ENCODE peak calls at places on chromosome 1, in five cellular contexts. One of them, this sample, is unnamed.

GRCh38 chr1:53589043-53589887 is 130.1 kb downstream of the DMRTB1 start:
- DNase-seq in fibroblast of lung: no peak
- DNase-seq in astrocyte: no peak
- DNase-seq in PC-9: no peak
- DNase-seq in SK-N-SH: peak; percentile 39
- DNase-seq in this sample: no peak

GRCh38 chr1:243525085-243525487 is 269.2 kb downstream of the SDCCAG8 start:
- DNase-seq in fibroblast of lung: peak; percentile 63
- DNase-seq in astrocyte: peak; percentile 89
- DNase-seq in PC-9: no peak
- DNase-seq in SK-N-SH: no peak
- DNase-seq in this sample: no peak

GRCh38 chr1:41868241-41868953 is 50.3 kb downstream of the HIVEP3 start:
- DNase-seq in fibroblast of lung: no peak
- DNase-seq in astrocyte: no peak
- DNase-seq in PC-9: no peak
- DNase-seq in SK-N-SH: no peak
- DNase-seq in this sample: peak; percentile 34

GRCh38 chr1:196609114-196609737 is 986 bp upstream of the KCNT2 start:
- DNase-seq in fibroblast of lung: peak; percentile 38
- DNase-seq in astrocyte: no peak
- DNase-seq in PC-9: no peak
- DNase-seq in SK-N-SH: peak; percentile 43
- DNase-seq in this sample: no peak

GRCh38 chr1:224894915-224895314 is 34.6 kb upstream of the DNAH14 start:
- DNase-seq in fibroblast of lung: peak; percentile 56
- DNase-seq in astrocyte: peak; percentile 19
- DNase-seq in PC-9: peak; percentile 46
- DNase-seq in SK-N-SH: peak; percentile 6
- DNase-seq in this sample: peak; percentile 15

GRCh38 chr1:42937141-42937696 is 21.4 kb downstream of the SLC2A1 start:
- DNase-seq in fibroblast of lung: peak; percentile 74
- DNase-seq in astrocyte: peak; percentile 59
- DNase-seq in PC-9: peak; percentile 93
- DNase-seq in SK-N-SH: no peak
- DNase-seq in this sample: no peak

GRCh38 chr1:170734412-170735175 is 70.7 kb downstream of the PRRX1 start:
- DNase-seq in fibroblast of lung: peak; percentile 46
- DNase-seq in astrocyte: peak; percentile 51
- DNase-seq in PC-9: no peak
- DNase-seq in SK-N-SH: no peak
- DNase-seq in this sample: no peak

GRCh38 chr1:240194120-240194519 is 102.4 kb downstream of the FMN2 start:
- DNase-seq in fibroblast of lung: peak; percentile 70
- DNase-seq in astrocyte: peak; percentile 91
- DNase-seq in PC-9: no peak
- DNase-seq in SK-N-SH: no peak
- DNase-seq in this sample: no peak

GRCh38 chr1:44730741-44731512 is at the start of gene RNU5D-1:
- DNase-seq in fibroblast of lung: peak; percentile 98
- DNase-seq in astrocyte: peak; percentile 98
- DNase-seq in PC-9: peak; percentile 96
- DNase-seq in SK-N-SH: peak; percentile 89
- DNase-seq in this sample: peak; percentile 98

GRCh38 chr1:18288609-18289219 is 181.1 kb downstream of the IGSF21 start:
- DNase-seq in fibroblast of lung: no peak
- DNase-seq in astrocyte: no peak
- DNase-seq in PC-9: no peak
- DNase-seq in SK-N-SH: peak; percentile 77
- DNase-seq in this sample: peak; percentile 72

GRCh38 chr1:186212574-186213224 is 162.4 kb downstream of the TPR start:
- DNase-seq in fibroblast of lung: peak; percentile 94
- DNase-seq in astrocyte: peak; percentile 91
- DNase-seq in PC-9: peak; percentile 82
- DNase-seq in SK-N-SH: peak; percentile 44
- DNase-seq in this sample: peak; percentile 81

GRCh38 chr1:232788235-232788872 is 16.9 kb upstream of the MAP10 start:
- DNase-seq in fibroblast of lung: no peak
- DNase-seq in astrocyte: no peak
- DNase-seq in PC-9: no peak
- DNase-seq in SK-N-SH: no peak
- DNase-seq in this sample: no peak

DNA sequence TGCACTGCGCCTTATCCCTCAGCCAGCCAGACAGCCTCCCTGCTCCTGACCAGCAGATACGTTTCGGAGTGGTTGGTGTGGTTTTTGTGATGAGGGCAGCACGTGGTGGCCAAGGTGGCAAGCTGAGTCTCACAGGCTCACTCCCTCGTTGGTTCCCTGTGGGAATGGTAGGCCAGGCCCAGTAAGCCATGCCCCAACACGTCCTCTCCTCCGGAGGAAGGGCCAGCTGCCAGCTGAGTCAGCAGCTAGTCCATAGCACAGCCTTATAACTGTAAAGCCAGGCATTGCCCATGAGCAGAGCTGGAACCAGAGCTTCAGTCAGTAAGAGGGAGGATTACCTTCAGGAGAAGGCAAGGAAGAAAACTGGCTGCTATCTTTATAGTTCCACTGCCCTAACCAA is 29.5 kb downstream of the SZRD1 start:
- DNase-seq in fibroblast of lung: peak; percentile 84
- DNase-seq in astrocyte: peak; percentile 82
- DNase-seq in PC-9: no peak
- DNase-seq in SK-N-SH: no peak
- DNase-seq in this sample: no peak
- H3K79me2 ChIP-seq in fibroblast of lung: peaks cover 27% of the 10 kb centered on the region
- H3K79me2 ChIP-seq in astrocyte: peaks cover 55% of the 10 kb centered on the region
- H3K79me2 ChIP-seq in PC-9: peaks cover 6% of the 10 kb centered on the region
- H3K79me2 ChIP-seq in SK-N-SH: peaks cover 48% of the 10 kb centered on the region
- H3K79me2 ChIP-seq in this sample: peaks cover 14% of the 10 kb centered on the region

DNA sequence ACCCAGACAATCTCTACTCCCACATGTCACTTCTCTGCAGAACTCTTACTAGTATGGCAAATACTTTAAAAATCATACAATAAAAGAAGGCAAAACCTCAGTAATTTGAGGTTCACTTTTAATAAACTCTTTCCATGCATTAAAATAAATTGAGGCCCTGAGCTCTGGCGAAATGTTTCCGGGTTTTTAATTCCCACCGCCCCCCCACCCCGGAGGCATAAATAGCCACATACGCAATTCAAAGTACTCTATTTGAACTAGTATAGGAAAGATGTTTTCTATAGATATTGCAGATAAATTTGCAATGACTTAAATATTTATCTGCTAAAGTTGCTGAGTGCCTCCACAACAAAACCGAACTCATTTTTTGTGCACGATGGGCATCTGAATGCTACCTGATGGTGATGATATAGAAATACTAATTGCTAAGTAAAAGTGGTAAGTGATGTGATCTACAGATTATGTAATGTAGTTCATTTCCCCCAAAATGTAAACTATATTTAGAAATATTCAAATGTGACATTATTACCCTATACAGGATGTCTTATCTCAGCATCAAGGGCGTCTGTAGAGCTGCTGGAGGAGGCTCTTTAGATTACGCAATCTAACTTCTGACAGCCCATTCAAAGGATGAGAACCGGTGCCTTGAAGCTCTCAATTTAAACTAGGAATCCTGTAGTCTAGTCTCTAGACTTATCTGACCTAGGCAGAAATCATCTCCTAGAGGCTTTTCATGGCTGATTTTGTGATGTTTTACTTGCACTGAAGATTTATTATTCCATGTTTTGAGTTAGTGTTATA is 8.6 kb downstream of the IRF2BP2 start:
- DNase-seq in fibroblast of lung: peak; percentile 75
- DNase-seq in astrocyte: no peak
- DNase-seq in PC-9: no peak
- DNase-seq in SK-N-SH: peak; percentile 51
- DNase-seq in this sample: peak; percentile 68
- H3K79me2 ChIP-seq in fibroblast of lung: peaks cover 38% of the 10 kb centered on the region
- H3K79me2 ChIP-seq in astrocyte: peaks cover 58% of the 10 kb centered on the region
- H3K79me2 ChIP-seq in PC-9: peaks cover 57% of the 10 kb centered on the region
- H3K79me2 ChIP-seq in SK-N-SH: peaks cover 70% of the 10 kb centered on the region
- H3K79me2 ChIP-seq in this sample: peaks cover 40% of the 10 kb centered on the region

DNA sequence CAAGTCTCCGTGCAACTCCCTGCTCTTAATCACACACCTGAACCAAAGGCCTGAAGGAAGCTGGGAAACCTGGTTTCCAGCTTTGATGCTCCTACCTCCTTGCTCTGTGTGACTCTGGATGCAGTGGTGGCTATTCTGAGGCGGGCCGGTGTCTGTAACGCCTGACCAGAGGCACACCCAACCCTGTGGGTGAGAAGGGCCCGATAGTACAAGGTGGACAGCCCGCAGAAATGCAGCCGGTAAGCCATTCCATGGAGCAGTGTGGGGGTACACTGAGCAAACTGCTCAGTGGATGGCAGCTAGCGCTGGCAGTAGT is 36.1 kb downstream of the AHDC1 start:
- DNase-seq in fibroblast of lung: no peak
- DNase-seq in astrocyte: no peak
- DNase-seq in PC-9: no peak
- DNase-seq in SK-N-SH: no peak
- DNase-seq in this sample: no peak
- H3K79me2 ChIP-seq in fibroblast of lung: peaks cover 46% of the 10 kb centered on the region
- H3K79me2 ChIP-seq in astrocyte: peaks cover 72% of the 10 kb centered on the region
- H3K79me2 ChIP-seq in PC-9: peaks cover 7% of the 10 kb centered on the region
- H3K79me2 ChIP-seq in SK-N-SH: peaks cover 63% of the 10 kb centered on the region
- H3K79me2 ChIP-seq in this sample: no peaks in the 10 kb centered on the region

DNA sequence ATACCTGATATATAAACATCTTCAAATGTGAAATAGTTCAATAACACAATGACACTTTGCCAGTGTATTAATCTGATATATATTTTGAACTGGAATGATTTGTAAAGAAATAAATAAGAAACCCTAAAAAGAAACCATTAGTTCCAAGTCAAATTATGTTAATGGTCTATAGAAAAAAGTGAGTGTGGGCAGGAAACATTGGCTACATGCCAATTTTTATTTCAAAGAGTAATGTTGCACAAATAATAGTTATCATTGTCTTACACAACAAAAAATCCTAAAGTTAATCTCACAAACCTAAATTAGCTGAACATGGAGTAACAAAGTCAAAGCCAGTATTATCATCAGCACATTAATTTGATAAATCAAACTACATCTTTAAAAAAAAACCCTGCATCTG is 37.9 kb upstream of the BATF3 start:
- DNase-seq in fibroblast of lung: no peak
- DNase-seq in astrocyte: no peak
- DNase-seq in PC-9: no peak
- DNase-seq in SK-N-SH: no peak
- DNase-seq in this sample: no peak
- H3K79me2 ChIP-seq in fibroblast of lung: no peaks in the 10 kb centered on the region
- H3K79me2 ChIP-seq in astrocyte: peaks cover 3% of the 10 kb centered on the region
- H3K79me2 ChIP-seq in PC-9: no peaks in the 10 kb centered on the region
- H3K79me2 ChIP-seq in SK-N-SH: peaks cover 4% of the 10 kb centered on the region
- H3K79me2 ChIP-seq in this sample: peaks cover 14% of the 10 kb centered on the region

GRCh38 chr1:197750366-197750765 is 24.9 kb downstream of the DENND1B start:
- DNase-seq in fibroblast of lung: no peak
- DNase-seq in astrocyte: no peak
- DNase-seq in PC-9: no peak
- DNase-seq in SK-N-SH: no peak
- DNase-seq in this sample: no peak
- H3K79me2 ChIP-seq in fibroblast of lung: no peaks in the 10 kb centered on the region
- H3K79me2 ChIP-seq in astrocyte: peaks cover 7% of the 10 kb centered on the region
- H3K79me2 ChIP-seq in PC-9: peaks cover 16% of the 10 kb centered on the region
- H3K79me2 ChIP-seq in SK-N-SH: no peaks in the 10 kb centered on the region
- H3K79me2 ChIP-seq in this sample: peaks cover 49% of the 10 kb centered on the region

DNA sequence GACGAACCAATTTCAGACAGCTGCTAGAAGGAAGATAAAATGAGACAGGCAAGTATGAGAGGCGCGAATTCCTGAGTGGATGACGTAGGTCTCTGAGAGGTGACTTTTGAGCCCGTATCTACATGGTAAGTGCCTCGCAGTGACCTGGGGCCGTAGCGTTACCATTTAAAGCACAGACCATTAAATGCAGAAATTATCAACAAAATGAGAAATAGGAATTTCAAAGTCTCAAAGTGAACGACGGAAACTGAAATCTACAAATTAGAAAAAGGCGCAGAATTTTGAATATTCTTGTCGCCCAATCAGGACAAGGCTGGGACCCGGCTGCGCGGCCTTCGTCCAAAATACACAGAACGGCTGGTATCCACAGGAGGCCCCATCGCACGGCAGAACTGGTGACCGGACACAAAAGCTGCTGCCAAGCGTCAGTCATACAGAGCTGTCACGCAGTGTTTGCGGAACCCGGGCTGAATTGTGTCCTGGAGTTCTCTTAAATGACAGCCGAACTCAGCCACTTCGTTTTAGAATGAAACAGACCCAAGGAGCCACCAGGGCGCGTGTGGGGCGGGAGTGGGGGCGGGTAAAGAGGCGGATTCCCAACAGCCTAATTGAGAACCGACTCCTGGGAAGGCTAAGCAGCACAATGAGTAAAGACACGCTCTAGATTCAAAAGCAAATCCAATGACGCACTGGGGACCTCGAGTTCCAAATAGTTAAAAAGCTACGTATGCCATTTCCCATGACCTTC is 13.8 kb upstream of the BOLA1 start:
- DNase-seq in fibroblast of lung: peak; percentile 85
- DNase-seq in astrocyte: peak; percentile 74
- DNase-seq in PC-9: peak; percentile 73
- DNase-seq in SK-N-SH: peak; percentile 54
- DNase-seq in this sample: peak; percentile 91
- H3K79me2 ChIP-seq in fibroblast of lung: peaks cover 3% of the 10 kb centered on the region
- H3K79me2 ChIP-seq in astrocyte: peaks cover 17% of the 10 kb centered on the region
- H3K79me2 ChIP-seq in PC-9: peaks cover 20% of the 10 kb centered on the region
- H3K79me2 ChIP-seq in SK-N-SH: peaks cover 30% of the 10 kb centered on the region
- H3K79me2 ChIP-seq in this sample: peaks cover 4% of the 10 kb centered on the region

GRCh38 chr1:151547119-151547899 is 7.2 kb downstream of the TUFT1 start:
- DNase-seq in fibroblast of lung: peak; percentile 80
- DNase-seq in astrocyte: peak; percentile 96
- DNase-seq in PC-9: peak; percentile 99
- DNase-seq in SK-N-SH: no peak
- DNase-seq in this sample: no peak

GRCh38 chr1:151546006-151546925 is 6.2 kb downstream of the TUFT1 start:
- DNase-seq in fibroblast of lung: no peak
- DNase-seq in astrocyte: no peak
- DNase-seq in PC-9: peak; percentile 35
- DNase-seq in SK-N-SH: no peak
- DNase-seq in this sample: no peak

GRCh38 chr1:151545542-151545941 is 5.4 kb downstream of the TUFT1 start:
- DNase-seq in fibroblast of lung: no peak
- DNase-seq in astrocyte: no peak
- DNase-seq in PC-9: peak; percentile 52
- DNase-seq in SK-N-SH: no peak
- DNase-seq in this sample: no peak

GRCh38 chr1:151547900-151548230 is 7.8 kb downstream of the TUFT1 start:
- DNase-seq in fibroblast of lung: no peak
- DNase-seq in astrocyte: no peak
- DNase-seq in PC-9: no peak
- DNase-seq in SK-N-SH: no peak
- DNase-seq in this sample: no peak

DNA sequence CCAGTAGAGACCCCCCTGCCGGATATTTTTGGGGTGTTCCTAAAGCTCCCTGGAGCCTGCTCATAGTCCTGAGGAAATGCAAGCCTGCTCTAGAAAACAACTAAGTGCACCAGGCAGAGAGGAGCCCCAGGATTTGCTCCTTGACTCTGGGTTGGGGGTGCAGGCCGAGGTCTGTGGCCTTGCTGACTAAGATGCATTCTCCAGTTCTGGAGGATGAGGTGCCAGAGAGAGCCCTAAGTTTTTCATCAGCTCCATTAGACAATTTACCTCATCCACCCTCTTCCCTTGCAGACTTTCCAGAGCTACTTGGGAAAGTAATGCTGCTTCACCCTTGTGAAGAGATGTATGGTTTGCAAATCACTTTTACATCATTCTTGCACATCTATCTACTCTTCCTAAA is 9.1 kb downstream of the TUFT1 start:
- DNase-seq in fibroblast of lung: no peak
- DNase-seq in astrocyte: no peak
- DNase-seq in PC-9: peak; percentile 61
- DNase-seq in SK-N-SH: no peak
- DNase-seq in this sample: no peak
- H3K79me2 ChIP-seq in fibroblast of lung: no peaks in the 10 kb centered on the region
- H3K79me2 ChIP-seq in astrocyte: peaks cover 68% of the 10 kb centered on the region
- H3K79me2 ChIP-seq in PC-9: peaks cover 81% of the 10 kb centered on the region
- H3K79me2 ChIP-seq in SK-N-SH: peaks cover 96% of the 10 kb centered on the region
- H3K79me2 ChIP-seq in this sample: no peaks in the 10 kb centered on the region